ENCODE peak calls at places on chromosomes 12 and 14, in ten cellular contexts. U, L, C, E, N, W, K, X, V and I are unnamed samples.

GRCh38 chr12:45433441-45433868 is 217.6 kb downstream of the ANO6 start:
- DNase-seq in U (no peak), L (no peak), C (no peak), E (peak; percentile 91), N (no peak), W (no peak), K (no peak), X (no peak), V (no peak), I (no peak)

GRCh38 chr12:44616385-44616784 is 259.7 kb downstream of the NELL2 start:
- DNase-seq in U (no peak), L (no peak), C (no peak), E (no peak), N (no peak), W (no peak), K (no peak), X (peak; percentile 0), V (no peak), I (no peak)

GRCh38 chr12:40099423-40099853 is 6.4 kb downstream of the SLC2A13 start:
- DNase-seq in U (no peak), L (no peak), C (no peak), E (peak; percentile 89), N (no peak), W (no peak), K (no peak), X (no peak), V (no peak), I (no peak)

GRCh38 chr12:126608607-126609175 is 1543.5 kb downstream of the AACS start:
- DNase-seq in U (no peak), L (no peak), C (no peak), E (no peak), N (no peak), W (no peak), K (no peak), X (no peak), V (no peak), I (no peak)

GRCh38 chr12:19165446-19165845 is 35.9 kb downstream of the PLEKHA5 start:
- DNase-seq in U (no peak), L (no peak), C (no peak), E (no peak), N (no peak), W (no peak), K (no peak), X (no peak), V (no peak), I (no peak)

GRCh38 chr14:101150010-101150409 is 246.5 kb upstream of the RTL1 start:
- DNase-seq in U (no peak), L (no peak), C (no peak), E (no peak), N (no peak), W (no peak), K (no peak), X (no peak), V (no peak), I (no peak)

GRCh38 chr12:121102307-121102706 is 30.4 kb upstream of the P2RX7 start:
- DNase-seq in U (no peak), L (no peak), C (no peak), E (no peak), N (no peak), W (no peak), K (no peak), X (no peak), V (no peak), I (no peak)

GRCh38 chr14:78222746-78223145 is 52.6 kb downstream of the NRXN3 start:
- DNase-seq in U (no peak), L (no peak), C (no peak), E (peak; percentile 13), N (no peak), W (no peak), K (no peak), X (no peak), V (no peak), I (no peak)

GRCh38 chr12:67474934-67475620 is 173.5 kb upstream of the DYRK2 start:
- DNase-seq in U (no peak), L (no peak), C (no peak), E (no peak), N (no peak), W (peak; percentile 29), K (no peak), X (no peak), V (no peak), I (no peak)

GRCh38 chr14:58641509-58641908 is 3.7 kb downstream of the DACT1 start:
- DNase-seq in U (no peak), L (no peak), C (no peak), E (no peak), N (no peak), W (no peak), K (no peak), X (no peak), V (no peak), I (no peak)

GRCh38 chr14:41285193-41285748 is 321.4 kb upstream of the LRFN5 start:
- DNase-seq in U (peak; percentile 53), L (peak; percentile 61), C (peak; percentile 35), E (peak; percentile 36), N (no peak), W (no peak), K (no peak), X (peak; percentile 26), V (no peak), I (no peak)

GRCh38 chr12:106753526-106753925 is 21.0 kb upstream of the RIC8B start:
- DNase-seq in U (no peak), L (no peak), C (no peak), E (no peak), N (peak; percentile 33), W (no peak), K (no peak), X (no peak), V (no peak), I (peak; percentile 67)

GRCh38 chr14:35826218-35826951 is at the start of gene BRMS1L:
- DNase-seq in U (peak; percentile 94), L (peak; percentile 96), C (peak; percentile 95), E (peak; percentile 99), N (peak; percentile 97), W (peak; percentile 98), K (peak; percentile 98), X (peak; percentile 100), V (peak; percentile 98), I (peak; percentile 97)

GRCh38 chr12:6280053-6280469 is 30.4 kb upstream of the PLEKHG6 start:
- DNase-seq in U (peak; percentile 89), L (no peak), C (no peak), E (peak; percentile 95), N (no peak), W (peak; percentile 90), K (no peak), X (peak; percentile 96), V (peak; percentile 60), I (no peak)